ENCODE peak calls at places on chromosomes 2 and 18, in ten cellular contexts. G is mesenchymal stem cell; M is CD8-positive, alpha-beta memory T cell; T is adrenal gland; L is hepatocyte; O is right atrium auricular region; Q is CD4-positive, alpha-beta T cell; P is stomach; A is ovary; E is uterus. R is an unnamed sample. For H3K27me3 and H3K9me3, the result is how much of the 10 kb centered on the place peaks cover.

GRCh38 chr2:208210688-208211451 is 21.0 kb upstream of the C2orf80 start:
- DNase-seq in O (no peak), A (no peak), M (no peak), G (no peak), T (no peak), P (no peak), L (no peak), E (no peak), Q (no peak), R (no peak)

GRCh38 chr2:232789067-232789466 is 12.7 kb upstream of the KCNJ13 start:
- DNase-seq in A (no peak), G (no peak), P (no peak), O (no peak), Q (no peak), L (peak), T (no peak), M (no peak), E (no peak), R (no peak)

GRCh38 chr18:41134426-41134825 is 820.6 kb upstream of the PIK3C3 start:
- DNase-seq in M (no peak), G (peak), P (no peak), T (no peak), L (no peak), A (no peak), O (no peak), E (no peak), Q (no peak), R (no peak)

GRCh38 chr18:13447621-13448020 is 229.1 kb downstream of the LDLRAD4 start:
- DNase-seq in M (no peak), L (peak), E (no peak), O (peak), P (no peak), A (no peak), T (no peak), Q (no peak), G (peak), R (no peak)

GRCh38 chr2:214649440-214650205 is 159.9 kb downstream of the BARD1 start:
- DNase-seq in A (no peak), P (no peak), G (peak), Q (no peak), E (no peak), O (no peak), M (no peak), L (no peak), T (no peak), R (no peak)

GRCh38 chr18:12394428-12394827 is 13.3 kb upstream of the PRELID3A start:
- DNase-seq in M (no peak), A (no peak), Q (no peak), L (no peak), G (peak), T (no peak), O (no peak), P (no peak), E (no peak), R (no peak)

GRCh38 chr2:134002391-134002790 is 251.5 kb upstream of the MGAT5 start:
- DNase-seq in M (no peak), E (no peak), G (no peak), T (no peak), O (no peak), L (no peak), A (no peak), P (no peak), Q (no peak), R (no peak)

GRCh38 chr18:41391616-41392610 is 563.1 kb upstream of the PIK3C3 start:
- DNase-seq in G (peak), Q (no peak), T (peak), P (peak), A (no peak), M (no peak), O (no peak), L (peak), E (no peak), R (peak)

GRCh38 chr2:17579605-17580318 is 39.3 kb downstream of the VSNL1 start:
- DNase-seq in T (no peak), O (no peak), G (no peak), P (no peak), E (no peak), Q (no peak), L (no peak), A (no peak), M (no peak), R (no peak)

GRCh38 chr18:3186678-3187658 is 32.8 kb downstream of the MYOM1 start:
- DNase-seq in L (peak), P (no peak), O (no peak), M (no peak), E (peak), T (no peak), G (no peak), Q (no peak), A (peak), R (no peak)

GRCh38 chr2:38494394-38494793 is 108.3 kb downstream of the HNRNPLL start:
- DNase-seq in M (no peak), L (no peak), G (no peak), O (no peak), P (no peak), Q (no peak), E (no peak), T (no peak), A (no peak), R (no peak)

GRCh38 chr2:197657562-197657961 is 17.8 kb downstream of the RFTN2 start:
- DNase-seq in G (peak), Q (no peak), P (no peak), M (no peak), L (no peak), E (no peak), T (no peak), A (no peak), O (no peak), R (no peak)

GRCh38 chr18:25724997-25725396 is 365.4 kb downstream of the SS18 start:
- DNase-seq in G (no peak), T (no peak), A (no peak), P (no peak), E (no peak), M (no peak), L (no peak), Q (no peak), O (no peak), R (no peak)

GRCh38 chr18:64283059-64283458 is 134.2 kb upstream of the LINC00305 start:
- DNase-seq in M (no peak), O (no peak), A (no peak), L (no peak), E (no peak), T (no peak), G (no peak), P (no peak), Q (no peak), R (no peak)

GRCh38 chr2:199744260-199744659 is 106.7 kb downstream of the FTCDNL1 start:
- DNase-seq in T (no peak), E (no peak), O (no peak), L (no peak), A (no peak), G (no peak), M (no peak), P (no peak), Q (no peak), R (no peak)

DNA sequence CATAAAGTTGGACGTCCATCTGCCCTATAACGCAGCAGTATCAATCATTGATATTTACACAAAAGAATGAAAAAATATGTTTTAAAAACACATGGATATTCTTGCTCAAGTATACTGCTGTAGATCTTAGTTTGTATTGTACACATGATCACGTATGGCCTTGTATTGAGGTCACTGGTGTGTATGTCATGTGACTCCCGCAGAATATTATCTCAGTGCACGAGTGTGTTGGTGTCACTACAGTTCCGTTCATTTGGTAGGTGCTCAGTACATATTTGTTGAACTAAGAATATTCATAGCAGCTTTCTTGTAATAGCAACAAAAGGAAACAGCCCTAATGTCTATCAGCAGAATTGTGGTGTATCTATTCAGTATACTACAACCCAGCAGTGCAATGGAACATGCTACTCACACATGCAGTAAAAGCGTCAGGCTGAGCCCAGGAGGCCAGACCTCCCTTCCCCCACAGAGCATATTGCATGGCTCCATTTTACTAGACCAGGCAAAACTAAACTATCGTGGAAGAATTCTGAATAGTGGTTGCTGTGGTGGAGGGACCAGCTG is 28.7 kb downstream of the ZNF407 start:
- DNase-seq in T (no peak), G (no peak), P (no peak), E (no peak), Q (no peak), L (no peak), A (no peak), O (no peak), M (no peak), R (no peak)
- H3K27ac ChIP-seq in T (no peak), G (no peak), P (no peak), E (no peak), Q (no peak), L (no peak), A (no peak), O (no peak), M (no peak), R (no peak)

GRCh38 chr2:88857951-88858406 is 166.5 kb downstream of the RPIA start:
- DNase-seq in Q (no peak), A (no peak), L (no peak), O (no peak), M (no peak), G (no peak), E (no peak), T (no peak), P (no peak), R (no peak)
- H3K27me3 ChIP-seq in Q (under half), A (under half), L (under half), O (under half), M (under half), G (under half), E (under half), T (under half), P (under half), R (under half)

GRCh38 chr2:105896765-105897163 is 152.1 kb downstream of the NCK2 start:
- DNase-seq in L (no peak), A (no peak), G (no peak), E (no peak), O (no peak), P (no peak), M (no peak), T (no peak), Q (no peak), R (no peak)
- H3K9me3 ChIP-seq in L (under half), A (under half), G (under half), E (under half), O (under half), P (under half), M (under half), T (under half), Q (under half), R (under half)

DNA sequence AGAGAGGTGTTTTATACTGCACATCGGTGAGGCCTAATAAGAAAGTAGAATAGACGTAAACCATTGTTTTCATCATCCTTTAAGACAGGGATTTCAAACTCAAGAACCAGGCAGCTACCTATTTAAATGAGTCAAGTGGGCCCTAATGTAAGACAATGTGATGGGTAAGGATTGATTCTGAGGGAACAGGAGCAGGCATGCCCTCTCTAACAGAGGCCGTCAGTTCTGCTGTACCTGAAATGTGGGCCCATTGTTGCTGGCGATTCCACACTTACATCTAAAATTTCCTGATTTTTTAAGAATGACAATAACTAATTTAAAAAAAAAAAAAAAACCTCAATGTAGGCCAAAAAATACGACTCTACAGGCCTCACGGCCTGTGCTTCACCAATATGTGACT is 67.5 kb downstream of the ACSL3 start:
- DNase-seq in O (no peak), P (no peak), M (no peak), Q (no peak), E (no peak), L (no peak), T (no peak), G (no peak), A (no peak), R (no peak)
- H3K27ac ChIP-seq in O (no peak), P (no peak), M (no peak), Q (no peak), E (no peak), L (no peak), T (no peak), G (no peak), A (no peak), R (no peak)

DNA sequence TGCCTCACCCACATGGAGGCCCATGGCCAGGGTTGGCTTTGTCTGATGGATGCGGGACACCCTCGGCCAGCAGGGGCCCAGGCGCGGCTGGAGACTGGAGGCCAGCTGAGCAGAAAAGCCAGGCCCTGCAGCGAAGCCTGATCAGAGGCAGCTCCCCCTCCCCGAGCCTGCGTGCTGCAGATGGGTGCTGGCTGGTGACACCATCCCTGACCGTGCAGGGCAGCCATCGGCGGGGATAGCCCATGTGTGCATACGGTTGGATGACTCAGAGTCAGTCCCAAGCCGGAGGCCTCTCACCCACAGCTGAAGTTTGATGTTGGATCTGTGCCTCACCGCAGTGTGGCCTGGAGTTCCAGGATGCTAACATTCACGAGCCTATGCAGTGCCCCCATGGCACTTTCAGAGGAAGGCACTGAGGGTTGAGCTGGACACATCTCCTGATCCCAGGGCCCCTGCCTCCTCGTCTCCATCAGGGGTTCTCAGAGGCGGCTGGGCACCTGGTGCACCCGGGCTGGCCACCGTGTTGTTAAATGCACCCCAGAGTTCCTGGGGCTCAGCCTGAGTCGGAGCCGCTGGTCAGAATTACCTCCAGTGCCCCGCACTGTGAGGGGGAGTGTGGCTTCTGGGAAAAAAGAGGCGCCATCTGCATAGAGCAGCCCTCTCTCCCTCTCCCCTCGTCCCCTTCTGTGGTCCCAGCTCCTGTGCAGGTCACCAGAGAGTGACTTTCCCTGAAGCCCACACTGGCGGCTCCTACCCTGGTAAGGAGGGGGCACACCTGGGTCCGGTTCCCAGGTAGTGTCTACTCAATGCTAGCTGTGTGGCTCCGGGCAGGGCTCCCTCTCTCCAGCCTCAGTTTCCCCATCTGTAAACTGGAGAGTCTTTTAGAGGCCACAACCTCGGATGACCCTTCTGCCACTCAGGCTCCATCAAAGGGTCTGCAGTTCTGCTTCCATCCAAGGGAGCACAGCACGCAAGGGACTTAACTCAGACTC is 19.4 kb upstream of the KIF1A start:
- DNase-seq in O (no peak), A (no peak), M (no peak), Q (no peak), P (no peak), T (no peak), G (no peak), E (no peak), L (no peak), R (no peak)
- H3K27me3 ChIP-seq in O (under half), A (under half), M (under half), Q (under half), P (under half), T (under half), G (under half), E (under half), L (under half), R (under half)

GRCh38 chr2:115208493-115209164 is 766.2 kb downstream of the DPP10 start:
- DNase-seq in A (no peak), E (no peak), M (no peak), G (no peak), O (no peak), T (no peak), P (no peak), L (no peak), Q (no peak), R (no peak)

GRCh38 chr2:115219296-115219695 is 776.9 kb downstream of the DPP10 start:
- DNase-seq in O (no peak), P (no peak), E (no peak), M (no peak), L (no peak), Q (no peak), G (no peak), T (no peak), A (no peak), R (no peak)

DNA sequence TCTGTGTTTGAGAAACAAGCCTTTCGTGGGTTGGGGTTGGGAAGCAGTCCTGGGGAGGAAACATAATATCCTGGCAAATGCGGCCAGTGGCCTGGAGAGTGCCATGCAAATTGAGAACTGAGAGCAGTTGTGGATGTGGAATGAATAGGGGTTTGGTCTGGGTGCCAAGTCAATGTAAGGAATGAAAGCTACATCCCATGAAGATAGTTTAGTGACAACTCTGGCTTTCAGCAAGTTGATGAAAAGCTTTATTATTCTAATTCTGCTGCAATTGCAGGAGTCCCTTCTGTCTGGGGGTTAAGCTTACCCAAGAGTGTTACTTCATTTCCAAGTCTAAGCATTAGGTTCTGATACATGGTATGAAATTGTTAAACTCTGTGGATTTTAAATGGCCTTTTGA is 771.6 kb downstream of the DPP10 start:
- DNase-seq in E (no peak), A (no peak), P (no peak), O (no peak), Q (no peak), L (no peak), G (no peak), T (no peak), M (no peak), R (no peak)
- H3K9me3 ChIP-seq in E (under half), A (under half), P (under half), O (under half), Q (under half), L (under half), G (under half), T (under half), M (under half), R (under half)

GRCh38 chr18:49707594-49707993 is 105.7 kb downstream of the ACAA2 start:
- DNase-seq in Q (no peak), L (no peak), G (no peak), M (no peak), A (no peak), O (no peak), P (no peak), E (no peak), T (no peak), R (no peak)
- H3K27ac ChIP-seq in Q (no peak), L (peak), G (peak), M (no peak), A (no peak), O (no peak), P (no peak), E (no peak), T (no peak), R (no peak)

DNA sequence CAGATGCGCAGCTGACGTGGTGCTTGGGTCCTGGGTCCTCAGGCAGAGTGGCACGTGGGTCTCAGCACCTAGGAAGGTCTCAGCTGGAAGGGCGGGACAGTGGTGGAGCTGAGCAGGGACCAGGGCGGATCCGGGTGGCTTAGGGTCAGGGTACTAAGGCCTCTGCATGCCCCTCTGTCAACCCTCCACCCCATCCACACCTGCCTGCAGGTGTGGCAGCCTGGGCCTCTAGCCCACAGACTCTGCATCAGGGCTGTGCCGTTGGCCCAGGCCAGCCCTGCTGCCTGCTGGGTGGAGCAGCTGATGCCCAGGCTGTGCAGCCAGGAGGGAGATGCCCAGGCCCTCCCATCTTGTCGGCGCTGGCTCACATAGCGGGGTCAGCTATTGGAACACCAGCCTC is 24.6 kb upstream of the OTOS start:
- DNase-seq in Q (no peak), G (no peak), T (no peak), A (no peak), M (no peak), E (no peak), P (no peak), L (no peak), O (no peak), R (no peak)
- H3K27me3 ChIP-seq in Q (under half), G (under half), T (under half), A (under half), M (under half), E (under half), P (under half), L (under half), O (under half), R (under half)

R was measured in AG04450.